ENCODE peak calls at places on chromosomes 3 and 15, in six cellular contexts. Z, W, E, M, H and O are unnamed samples.
A peak's percentile ranks its signal among the peaks of the same experiment; 100 is the strongest.

GRCh38 chr3:179630753-179631451 is 21.9 kb upstream of the USP13 start:
- ATAC-seq in M (no peak), H (no peak), W (no peak), E (no peak), Z (no peak), O (no peak)

GRCh38 chr3:156664285-156665178 is 9.9 kb upstream of the TIPARP start:
- ATAC-seq in M (peak; percentile 76), H (peak; percentile 65), W (no peak), E (no peak), Z (no peak), O (peak; percentile 56)

GRCh38 chr15:86375733-86376132 is 296.1 kb downstream of the AGBL1 start:
- ATAC-seq in E (no peak), H (no peak), Z (no peak), M (no peak), W (no peak), O (no peak)

GRCh38 chr3:195769551-195769950 is 42.2 kb downstream of the MUC4 start:
- ATAC-seq in M (no peak), W (peak; percentile 25), Z (no peak), E (no peak), H (peak; percentile 21), O (no peak)

GRCh38 chr3:99407257-99407656 is 231.1 kb upstream of the COL8A1 start:
- ATAC-seq in E (no peak), Z (no peak), M (no peak), H (no peak), W (peak; percentile 66), O (no peak)

GRCh38 chr3:190446492-190447301 is 3.0 kb downstream of the TMEM207 start:
- ATAC-seq in H (no peak), E (no peak), Z (no peak), M (no peak), W (peak; percentile 72), O (peak; percentile 51)

GRCh38 chr3:108428580-108428979 is 81.8 kb downstream of the MYH15 start:
- ATAC-seq in M (no peak), Z (no peak), W (no peak), H (no peak), E (no peak), O (no peak)

GRCh38 chr3:139199421-139200010 is 144.3 kb upstream of the MRPS22 start:
- ATAC-seq in W (no peak), E (no peak), Z (no peak), H (no peak), M (no peak), O (no peak)

GRCh38 chr15:60795889-60796288 is 316.9 kb upstream of the ICE2 start:
- ATAC-seq in H (no peak), M (peak; percentile 63), Z (peak; percentile 82), E (no peak), W (no peak), O (peak; percentile 62)

GRCh38 chr15:55116636-55117035 is 80.1 kb downstream of the RSL24D1 start:
- ATAC-seq in W (no peak), Z (no peak), E (no peak), H (no peak), M (no peak), O (no peak)

GRCh38 chr3:129867506-129868124 is 25.9 kb downstream of the TMCC1 start:
- ATAC-seq in E (no peak), H (no peak), W (no peak), Z (no peak), M (no peak), O (no peak)

GRCh38 chr3:102553876-102554275 is 119.1 kb downstream of the ZPLD1 start:
- ATAC-seq in M (no peak), Z (no peak), E (no peak), H (no peak), W (no peak), O (no peak)

GRCh38 chr3:42666022-42666421 is 12.5 kb downstream of the ZBTB47 start:
- ATAC-seq in H (no peak), M (no peak), W (no peak), Z (no peak), E (no peak), O (no peak)

GRCh38 chr15:56049577-56049976 is 56.2 kb upstream of the NEDD4 start:
- ATAC-seq in Z (no peak), M (no peak), H (no peak), W (no peak), E (no peak), O (no peak)

GRCh38 chr3:114221165-114221880 is 16.1 kb downstream of the ZNF80 start:
- ATAC-seq in W (no peak), E (no peak), H (peak; percentile 59), M (peak; percentile 41), Z (no peak), O (peak; percentile 65)

GRCh38 chr3:52787672-52788625 is 6.6 kb upstream of the ITIH3 start:
- ATAC-seq in H (no peak), E (no peak), W (no peak), M (no peak), Z (no peak), O (no peak)

GRCh38 chr3:55486101-55486856 is 827 bp downstream of the WNT5A start:
- ATAC-seq in E (no peak), W (no peak), H (no peak), Z (no peak), M (no peak), O (no peak)

GRCh38 chr15:31758126-31758525 is 272.2 kb upstream of the CHRNA7 start:
- ATAC-seq in H (no peak), W (no peak), Z (no peak), E (peak; percentile 74), M (no peak), O (no peak)

GRCh38 chr3:124256599-124256998 is 264.7 kb upstream of the ROPN1 start:
- ATAC-seq in W (no peak), M (no peak), Z (no peak), H (no peak), E (no peak), O (no peak)

GRCh38 chr3:99669879-99670555 is 31.6 kb downstream of the COL8A1 start:
- ATAC-seq in E (no peak), H (no peak), Z (no peak), M (no peak), W (no peak), O (no peak)

GRCh38 chr3:179723617-179724016 is 70.8 kb downstream of the USP13 start:
- ATAC-seq in W (no peak), M (no peak), E (no peak), H (no peak), Z (no peak), O (peak; percentile 55)

GRCh38 chr3:4656059-4656458 is 162.9 kb downstream of the ITPR1 start:
- ATAC-seq in Z (no peak), W (peak; percentile 79), H (no peak), E (peak; percentile 98), M (no peak), O (no peak)

GRCh38 chr15:59029554-59029953 is 42.1 kb downstream of the RNF111 start:
- ATAC-seq in Z (no peak), W (no peak), H (no peak), M (no peak), E (no peak), O (no peak)

GRCh38 chr15:51758645-51759044 is 7.2 kb downstream of the TMOD2 start:
- ATAC-seq in M (no peak), E (peak; percentile 17), H (no peak), W (no peak), Z (no peak), O (no peak)

GRCh38 chr15:58875343-58875742 is 58.1 kb downstream of the SLTM start:
- ATAC-seq in Z (no peak), W (no peak), H (no peak), M (no peak), E (peak; percentile 41), O (no peak)